ENCODE peak calls at places on chromosome 4, in four cellular contexts. X, L, A and T are unnamed samples.

GRCh38 chr4:11182031-11182430 is 246.7 kb downstream of the HS3ST1 start:
- DNase-seq in X (no peak), L (no peak), A (no peak), T (no peak)

GRCh38 chr4:156378053-156378665 is 424.5 kb upstream of the CTSO start:
- DNase-seq in X (peak), L (peak), A (peak), T (peak)

GRCh38 chr4:144646523-144647094 is 653 bp downstream of the HHIP start:
- DNase-seq in X (peak), L (no peak), A (no peak), T (no peak)

GRCh38 chr4:53508446-53508845 is 82.8 kb downstream of the LNX1 start:
- DNase-seq in X (no peak), L (peak), A (no peak), T (no peak)

GRCh38 chr4:42750091-42750490 is 93.2 kb upstream of the ATP8A1 start:
- DNase-seq in X (peak), L (peak), A (peak), T (no peak)

GRCh38 chr4:168076989-168077725 is 15.2 kb upstream of the ANXA10 start:
- DNase-seq in X (peak), L (peak), A (peak), T (peak)

GRCh38 chr4:2354127-2354526 is 64.3 kb downstream of the ZFYVE28 start:
- DNase-seq in X (peak), L (no peak), A (peak), T (no peak)

GRCh38 chr4:128241425-128241913 is 46.1 kb downstream of the PGRMC2 start:
- DNase-seq in X (no peak), L (no peak), A (no peak), T (no peak)

GRCh38 chr4:80184791-80185756 is 12.2 kb upstream of the PRDM8 start:
- DNase-seq in X (peak), L (no peak), A (no peak), T (peak)

GRCh38 chr4:148901075-148901705 is 459.0 kb upstream of the NR3C2 start:
- DNase-seq in X (no peak), L (no peak), A (peak), T (no peak)
- TF ChIP-seq CTCF in X (no peak), L (no peak), A (peak), T (no peak)

DNA sequence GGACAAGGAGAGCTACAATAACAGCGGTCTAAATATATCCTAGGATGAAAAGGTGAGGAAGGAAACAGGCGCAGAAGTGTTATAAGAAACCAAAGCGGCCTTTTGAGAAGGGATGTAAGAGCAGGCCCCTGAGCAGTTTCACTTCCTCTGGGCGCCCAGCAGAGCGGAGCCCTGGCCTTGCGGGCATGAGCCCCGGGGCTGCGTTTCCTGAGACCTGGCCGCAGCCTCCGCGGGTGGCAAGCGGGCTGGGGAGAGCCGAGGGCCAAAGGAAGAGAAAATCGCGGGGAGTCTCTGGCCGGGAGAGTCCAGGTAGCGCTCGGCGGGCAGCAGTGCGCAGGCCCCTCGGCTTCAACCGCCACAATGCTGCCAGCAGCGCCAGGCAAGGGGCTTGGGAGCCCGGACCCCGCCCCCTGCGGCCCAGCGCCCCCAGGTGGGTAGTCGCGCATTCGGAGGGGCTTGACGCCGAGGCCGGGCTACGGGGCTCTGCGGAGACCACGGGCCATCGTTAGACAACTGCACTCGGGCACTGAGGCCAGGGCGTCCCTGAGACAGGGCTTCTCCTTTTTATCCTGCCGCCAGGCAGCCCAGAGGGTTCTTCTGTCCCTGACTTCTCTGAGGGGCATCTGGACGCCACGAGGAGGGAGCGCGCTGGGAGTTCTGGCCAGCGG is at the start of gene BANK1:
- DNase-seq in X (no peak), L (peak), A (peak), T (peak)
- TF ChIP-seq CTCF in X (no peak), L (peak), A (peak), T (peak)

GRCh38 chr4:4880492-4880891 is 21.0 kb downstream of the MSX1 start:
- DNase-seq in X (no peak), L (no peak), A (peak), T (no peak)
- TF ChIP-seq CTCF in X (no peak), L (peak), A (peak), T (no peak)

GRCh38 chr4:28229092-28229491 is 1368.5 kb downstream of the STIM2 start:
- DNase-seq in X (no peak), L (no peak), A (no peak), T (no peak)

GRCh38 chr4:28225689-28226353 is 1365.2 kb downstream of the STIM2 start:
- DNase-seq in X (no peak), L (no peak), A (no peak), T (no peak)

GRCh38 chr4:28226962-28227361 is 1366.3 kb downstream of the STIM2 start:
- DNase-seq in X (no peak), L (no peak), A (no peak), T (no peak)

GRCh38 chr4:28228575-28228974 is 1367.9 kb downstream of the STIM2 start:
- DNase-seq in X (no peak), L (no peak), A (no peak), T (no peak)

GRCh38 chr4:28225005-28225404 is 1364.4 kb downstream of the STIM2 start:
- DNase-seq in X (no peak), L (no peak), A (peak), T (no peak)
- TF ChIP-seq CTCF in X (no peak), L (no peak), A (peak), T (no peak)

DNA sequence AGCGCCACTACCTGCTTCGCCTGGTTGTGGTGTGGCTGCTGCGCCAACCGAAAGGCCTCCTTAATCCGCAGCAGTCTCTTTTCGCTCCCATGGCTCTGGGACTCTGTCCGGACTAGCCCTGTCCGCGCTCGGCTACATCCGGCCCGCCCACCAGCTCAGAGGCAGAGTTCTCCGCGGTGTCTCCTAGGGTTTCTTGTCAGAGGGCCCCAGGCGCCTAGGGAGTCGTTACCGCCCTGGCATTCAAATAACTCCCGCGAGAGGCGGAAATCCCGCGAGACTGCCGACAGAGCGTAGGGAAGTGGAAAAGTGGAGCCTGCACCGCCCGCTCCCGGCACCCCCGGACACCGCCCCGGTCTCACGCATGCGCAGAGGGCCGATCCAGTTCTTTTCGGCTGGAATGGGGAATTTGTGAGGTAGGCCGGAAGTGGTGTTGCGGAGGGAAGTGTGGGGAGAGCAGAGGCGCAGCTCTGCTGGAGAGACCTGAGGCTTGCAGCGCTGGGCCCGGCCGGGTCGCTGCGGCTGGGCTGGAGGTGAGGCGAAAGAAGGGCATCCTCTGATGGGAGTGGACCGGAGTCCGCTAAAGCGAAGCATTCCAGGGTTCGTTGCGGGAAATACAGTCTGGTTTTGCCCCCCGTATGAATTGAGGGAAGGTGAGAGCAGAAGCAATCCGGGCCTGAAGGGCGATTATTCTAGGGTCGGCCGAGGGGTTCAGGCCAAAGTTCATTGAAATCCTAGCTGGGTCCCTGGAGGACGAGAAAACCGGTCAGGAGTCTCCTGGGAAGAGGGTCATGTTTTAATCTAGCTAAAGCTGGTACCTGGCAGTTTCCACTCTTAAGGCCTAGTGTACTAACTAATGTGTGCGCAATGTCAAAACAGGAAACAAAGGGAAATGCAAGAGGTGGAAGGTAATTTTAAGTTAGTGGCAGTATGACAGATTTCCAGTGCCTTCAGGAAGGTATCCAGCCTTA is at the start of gene FAM200B:
- DNase-seq in X (peak), L (peak), A (peak), T (peak)
- TF ChIP-seq CTCF in X (peak), L (no peak), A (no peak), T (no peak)

DNA sequence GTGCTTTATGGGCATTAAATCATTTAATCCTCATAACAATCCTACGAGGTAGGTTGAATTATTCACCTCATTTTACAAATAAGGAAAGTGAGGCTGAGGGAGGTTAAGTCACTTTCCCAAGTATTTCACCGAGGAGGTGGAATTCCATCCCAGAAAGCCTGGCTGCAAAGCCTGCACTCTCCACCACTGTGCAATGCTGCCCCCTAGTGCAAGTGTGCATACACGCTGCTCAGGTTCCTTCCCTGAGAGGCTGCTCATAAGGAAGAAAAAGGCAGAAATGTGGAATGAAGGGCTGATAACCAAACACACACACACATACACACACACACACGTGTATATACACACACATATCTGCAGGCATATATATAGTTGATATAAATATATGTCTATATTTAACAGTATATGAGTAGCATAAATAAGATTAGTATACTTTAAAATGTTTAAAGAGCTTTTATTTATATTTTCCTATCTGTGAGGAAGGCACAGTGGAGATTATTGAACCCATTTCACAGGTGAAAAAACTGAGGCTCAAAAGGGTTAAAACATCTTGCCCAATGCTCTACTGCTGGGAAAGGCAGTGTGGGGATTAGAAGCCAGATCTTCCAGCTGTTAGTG is 714.5 kb upstream of the TENM3 start:
- DNase-seq in X (no peak), L (peak), A (peak), T (peak)
- TF ChIP-seq CTCF in X (no peak), L (peak), A (peak), T (peak)

DNA sequence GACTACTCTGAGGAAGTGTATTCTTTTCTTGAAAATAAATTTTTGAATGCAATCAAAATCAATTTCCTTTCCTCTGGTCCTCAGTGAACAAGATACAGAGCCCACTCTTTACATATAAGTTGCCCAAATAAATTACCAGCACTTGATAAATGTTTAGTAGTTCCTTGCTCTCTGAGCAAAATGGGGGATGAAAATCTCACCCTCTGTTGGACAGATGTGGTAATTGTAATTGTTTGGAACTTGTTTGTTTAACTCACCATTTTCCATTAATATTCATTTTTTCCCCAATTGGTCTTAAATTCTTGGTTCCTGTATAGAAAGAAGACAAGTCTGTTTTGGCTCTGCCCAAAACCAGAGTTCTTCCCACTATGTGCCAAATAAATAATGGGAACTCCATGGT is 146.3 kb downstream of the LDB2 start:
- DNase-seq in X (no peak), L (no peak), A (no peak), T (no peak)
- TF ChIP-seq CTCF in X (no peak), L (no peak), A (peak), T (no peak)